ENCODE peak calls at places on chromosomes 2 and 18, in four cellular contexts. Z, S, O and J are unnamed samples.

GRCh38 chr2:205161156-205161555 is 521.1 kb upstream of the NRP2 start:
- DNase-seq in Z (no peak), S (no peak), O (no peak), J (no peak)

GRCh38 chr2:43220982-43221659 is 5.3 kb downstream of the ZFP36L2 start:
- DNase-seq in Z (no peak), S (no peak), O (no peak), J (peak; percentile 80)

GRCh38 chr2:60899230-60899891 is 18.0 kb downstream of the REL start:
- DNase-seq in S (no peak), O (no peak), Z (no peak), J (peak; percentile 44)

GRCh38 chr2:240585101-240585500 is 1.4 kb upstream of the CAPN10 start:
- DNase-seq in Z (no peak), O (no peak), S (no peak), J (no peak)

GRCh38 chr2:164935467-164935807 is 19.9 kb downstream of the SLC38A11 start:
- DNase-seq in Z (no peak), S (no peak), O (no peak), J (no peak)

GRCh38 chr2:7860693-7861092 is 821.2 kb upstream of the ID2 start:
- DNase-seq in S (no peak), Z (no peak), O (no peak), J (no peak)

GRCh38 chr2:60581461-60582282 is 28.2 kb upstream of the BCL11A start:
- DNase-seq in O (peak; percentile 36), S (no peak), Z (peak; percentile 86), J (peak; percentile 49)

GRCh38 chr2:240593703-240594451 is 7.3 kb downstream of the CAPN10 start:
- DNase-seq in S (no peak), O (no peak), Z (no peak), J (no peak)

GRCh38 chr2:43399515-43400245 is 173.3 kb upstream of the ZFP36L2 start:
- DNase-seq in Z (no peak), S (no peak), O (no peak), J (peak; percentile 63)

GRCh38 chr18:34742761-34743366 is 32.8 kb downstream of the DTNA start:
- DNase-seq in O (no peak), Z (no peak), S (no peak), J (no peak)

GRCh38 chr2:11631462-11631861 is 38.5 kb downstream of the NTSR2 start:
- DNase-seq in O (no peak), Z (no peak), S (no peak), J (no peak)

GRCh38 chr2:38380397-38381130 is 3.5 kb upstream of the ATL2 start:
- DNase-seq in S (no peak), O (peak; percentile 42), Z (no peak), J (no peak)

GRCh38 chr2:38619458-38620164 is 16.9 kb upstream of the HNRNPLL start:
- DNase-seq in S (no peak), Z (no peak), O (no peak), J (peak; percentile 12)

GRCh38 chr2:166451451-166451850 is 42.6 kb downstream of the SCN7A start:
- DNase-seq in S (no peak), O (no peak), Z (no peak), J (no peak)

GRCh38 chr2:71070294-71071025 is 2.0 kb downstream of the NAGK start:
- DNase-seq in O (peak; percentile 66), Z (no peak), S (no peak), J (no peak)

GRCh38 chr2:200125463-200125862 is 170.1 kb downstream of the MAIP1 start:
- DNase-seq in Z (no peak), S (no peak), O (no peak), J (no peak)

GRCh38 chr2:26270363-26270762 is 25.6 kb downstream of the HADHB start:
- DNase-seq in S (no peak), Z (no peak), O (no peak), J (peak; percentile 28)

GRCh38 chr2:134465706-134466105 is 211.8 kb downstream of the MGAT5 start:
- DNase-seq in Z (no peak), O (no peak), S (no peak), J (no peak)

DNA sequence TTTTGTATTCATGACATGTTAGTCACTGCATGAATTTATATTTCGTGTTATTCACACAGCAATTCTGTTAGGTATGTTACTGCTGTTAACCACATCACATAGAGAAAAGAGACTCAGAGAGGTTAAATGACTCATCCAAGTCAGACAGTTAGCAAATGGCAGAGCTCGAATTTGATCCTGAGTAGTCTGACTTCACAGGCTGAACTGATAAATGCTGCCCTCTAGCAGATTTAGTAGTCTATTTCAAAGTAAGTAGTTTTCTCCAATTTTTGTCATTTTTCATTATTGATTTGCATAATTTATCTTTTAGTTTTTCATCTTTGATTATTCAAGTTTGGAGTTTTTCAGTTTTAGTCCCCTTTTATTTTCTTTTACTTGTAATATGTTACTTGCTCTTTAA is 58.3 kb downstream of the WDR7 start:
- DNase-seq in Z (peak; percentile 16), O (peak; percentile 54), S (peak; percentile 9), J (peak; percentile 58)
- TF ChIP-seq CTCF in Z (peak; percentile 21), O (peak; percentile 25), S (no peak), J (peak; percentile 10)

GRCh38 chr2:118618279-118618678 is 229.2 kb downstream of the EN1 start:
- DNase-seq in O (no peak), S (no peak), Z (no peak), J (no peak)
- TF ChIP-seq EZH2 in O (no peak), S (no peak), Z (no peak), J (no peak)

GRCh38 chr2:101017371-101017770 is 15.3 kb downstream of the RPL31 start:
- DNase-seq in Z (no peak), S (no peak), O (no peak), J (no peak)

GRCh38 chr2:101022221-101022620 is 20.1 kb downstream of the RPL31 start:
- DNase-seq in S (no peak), Z (no peak), O (no peak), J (no peak)

GRCh38 chr2:101023327-101024107 is 21.4 kb downstream of the RPL31 start:
- DNase-seq in S (no peak), O (no peak), Z (no peak), J (no peak)

GRCh38 chr2:101014264-101014857 is 12.3 kb downstream of the RPL31 start:
- DNase-seq in S (no peak), O (no peak), Z (no peak), J (no peak)

DNA sequence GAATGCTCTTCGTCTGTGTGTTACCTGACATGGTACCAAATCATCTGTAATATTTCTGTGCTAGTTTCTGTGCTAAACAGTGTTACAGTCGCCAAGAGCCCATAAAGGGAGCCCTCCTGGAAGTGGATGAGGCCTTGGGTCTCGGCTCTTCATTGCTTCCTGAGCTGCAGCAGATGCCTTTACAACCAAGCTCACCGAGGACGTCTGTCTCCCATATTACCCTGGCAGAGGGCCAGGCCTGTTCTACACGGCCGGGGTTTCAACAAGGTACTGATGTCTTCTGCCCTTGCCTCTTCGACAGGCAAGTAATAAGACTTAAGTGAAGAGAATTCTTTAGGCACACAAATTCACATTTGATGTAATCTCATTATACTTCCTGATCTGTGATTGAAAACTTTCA is 16.8 kb downstream of the RPL31 start:
- DNase-seq in O (no peak), S (no peak), Z (no peak), J (no peak)
- TF ChIP-seq JUN in O (no peak), S (no peak), Z (no peak), J (no peak)

GRCh38 chr18:74230922-74231714 is 60.6 kb downstream of the CYB5A start:
- DNase-seq in S (no peak), O (no peak), Z (no peak), J (no peak)
- TF ChIP-seq CTCF in S (no peak), O (no peak), Z (no peak), J (no peak)